ENCODE peak calls at places on chromosomes 2 and 18, in five cellular contexts. L is HS-5, Y is right cardiac atrium, G is NCI-H1048, K is NCI-H2171 treated with DMSO at 0.1 percent for 48 hours. S is an unnamed sample.
A peak's percentile ranks its signal among the peaks of the same experiment; 100 is the strongest.

GRCh38 chr2:19949071-19949470 is 40.8 kb downstream of the WDR35 start:
- DNase-seq in K (no peak), G (no peak), Y (no peak), L (no peak), S (no peak)

GRCh38 chr2:234249873-234250272 is 199.4 kb downstream of the SPP2 start:
- DNase-seq in L (peak; percentile 74), K (no peak), G (no peak), Y (no peak), S (peak; percentile 84)

GRCh38 chr2:43593241-43593640 is 2.6 kb downstream of the THADA start:
- DNase-seq in G (no peak), K (no peak), Y (no peak), L (no peak), S (no peak)

GRCh38 chr18:62450546-62451395 is 72.1 kb upstream of the ZCCHC2 start:
- DNase-seq in G (no peak), Y (peak; percentile 80), K (peak; percentile 85), L (peak; percentile 90), S (peak; percentile 77)

GRCh38 chr2:151238527-151239487 is 22.9 kb downstream of the RBM43 start:
- DNase-seq in Y (peak; percentile 69), L (peak; percentile 54), G (peak; percentile 6), K (peak; percentile 81), S (no peak)

GRCh38 chr18:8967573-8967972 is 134.9 kb upstream of the NDUFV2 start:
- DNase-seq in Y (no peak), L (no peak), G (no peak), K (no peak), S (no peak)

GRCh38 chr2:113309655-113310387 is 31.1 kb upstream of the PAX8 start:
- DNase-seq in G (no peak), L (no peak), K (peak; percentile 78), Y (no peak), S (no peak)

GRCh38 chr2:204897561-204897960 is 352.3 kb downstream of the PARD3B start:
- DNase-seq in G (no peak), L (no peak), Y (no peak), K (no peak), S (no peak)

GRCh38 chr2:237358721-237359595 is 55.0 kb downstream of the COL6A3 start:
- DNase-seq in Y (no peak), G (no peak), K (no peak), L (no peak), S (no peak)

GRCh38 chr2:197309369-197310231 is 980 bp downstream of the ANKRD44 start:
- DNase-seq in L (no peak), Y (peak; percentile 68), K (peak; percentile 37), G (no peak), S (no peak)

GRCh38 chr2:129726271-129726670 is 253.2 kb upstream of the RAB6C start:
- DNase-seq in L (no peak), Y (no peak), K (no peak), G (no peak), S (no peak)

GRCh38 chr2:9656270-9656766 is 25.5 kb upstream of the YWHAQ start:
- DNase-seq in L (peak; percentile 79), G (no peak), Y (no peak), K (no peak), S (peak; percentile 89)

GRCh38 chr2:121333231-121333630 is 48.2 kb upstream of the TFCP2L1 start:
- DNase-seq in K (no peak), Y (no peak), L (no peak), G (no peak), S (no peak)

GRCh38 chr2:132037527-132038178 is 124.1 kb downstream of the ANKRD30BL start:
- DNase-seq in G (no peak), K (peak; percentile 14), L (no peak), Y (peak; percentile 41), S (no peak)